ENCODE peak calls at places on chromosome 13, in ten cellular contexts. B is prostate gland, Q is endothelial cell of umbilical vein, U is SK-N-SH, R is GM12891, T is GM12892, H is stomach, X is Panc1, N is K562, Z is upper lobe of left lung. I is an unnamed sample.

GRCh38 chr13:52862358-52863206 is 14.1 kb upstream of the PCDH8 start:
- DNase-seq in X (peak), N (peak), Z (no peak), U (peak), T (no peak), R (no peak), B (no peak), Q (peak), H (peak), I (no peak)

GRCh38 chr13:40389081-40389641 is 277.3 kb downstream of the FOXO1 start:
- DNase-seq in H (no peak), R (no peak), B (no peak), T (no peak), Z (no peak), X (no peak), Q (no peak), U (no peak), N (no peak), I (no peak)

GRCh38 chr13:33743438-33744368 is 74.2 kb upstream of the RFC3 start:
- DNase-seq in Q (no peak), Z (no peak), B (no peak), N (no peak), T (no peak), R (no peak), U (no peak), X (no peak), H (no peak), I (no peak)

GRCh38 chr13:59527500-59527899 is 636.2 kb downstream of the DIAPH3 start:
- DNase-seq in R (no peak), T (no peak), N (no peak), X (no peak), H (no peak), Z (no peak), B (no peak), Q (no peak), U (no peak), I (no peak)

GRCh38 chr13:41916173-41916954 is 44.5 kb downstream of the VWA8 start:
- DNase-seq in X (no peak), H (no peak), N (peak), R (peak), T (peak), B (no peak), Q (peak), U (no peak), Z (no peak), I (no peak)

GRCh38 chr13:100550433-100550832 is 38.2 kb downstream of the GGACT start:
- DNase-seq in B (no peak), U (no peak), Q (no peak), R (no peak), H (no peak), T (no peak), X (no peak), N (no peak), Z (no peak), I (no peak)

GRCh38 chr13:22235950-22236290 is 565.0 kb downstream of the FGF9 start:
- DNase-seq in Q (no peak), Z (no peak), X (no peak), N (no peak), H (no peak), R (no peak), T (no peak), B (no peak), U (no peak), I (no peak)

GRCh38 chr13:93715866-93716265 is 489.3 kb downstream of the GPC6 start:
- DNase-seq in X (no peak), B (no peak), T (no peak), H (no peak), Q (no peak), R (no peak), Z (no peak), N (no peak), U (no peak), I (no peak)

GRCh38 chr13:41496420-41497234 is 39.3 kb downstream of the RGCC start:
- DNase-seq in R (no peak), H (no peak), U (no peak), Q (no peak), N (no peak), Z (no peak), T (no peak), X (no peak), B (no peak), I (no peak)

GRCh38 chr13:30148171-30148754 is 159.1 kb downstream of the KATNAL1 start:
- DNase-seq in T (no peak), R (no peak), U (no peak), B (no peak), Q (no peak), Z (no peak), N (no peak), H (no peak), X (no peak), I (no peak)

GRCh38 chr13:68727165-68727564 is 1380.5 kb upstream of the ATXN8OS start:
- DNase-seq in N (no peak), Z (no peak), R (no peak), X (no peak), Q (no peak), B (no peak), H (no peak), T (no peak), U (no peak), I (no peak)

GRCh38 chr13:35892837-35893814 is 238.1 kb downstream of the DCLK1 start:
- DNase-seq in Z (no peak), N (no peak), H (no peak), T (no peak), U (no peak), X (no peak), R (no peak), B (no peak), Q (no peak), I (no peak)

GRCh38 chr13:90188237-90188636 is 1159.2 kb upstream of the MIR17HG start:
- DNase-seq in X (no peak), N (no peak), H (no peak), B (no peak), Q (no peak), T (no peak), Z (no peak), U (no peak), R (no peak), I (no peak)

GRCh38 chr13:34065915-34066314 is 248.0 kb downstream of the RFC3 start:
- DNase-seq in T (no peak), X (no peak), Z (no peak), N (no peak), B (no peak), R (no peak), Q (no peak), H (no peak), U (no peak), I (no peak)

GRCh38 chr13:108915634-108916497 is 286.5 kb downstream of the MYO16 start:
- DNase-seq in T (no peak), H (peak), U (no peak), B (peak), Q (peak), R (peak), N (peak), Z (no peak), X (no peak), I (peak)

GRCh38 chr13:81487151-81487550 is 1146.2 kb upstream of the SPRY2 start:
- DNase-seq in U (peak), N (no peak), H (no peak), Z (no peak), B (no peak), T (no peak), R (no peak), X (no peak), Q (no peak), I (no peak)

GRCh38 chr13:113209336-113209879 is at the start of gene CUL4A:
- DNase-seq in B (peak), Q (no peak), X (no peak), T (peak), U (peak), N (peak), R (peak), H (peak), Z (peak), I (peak)

GRCh38 chr13:113090806-113091205 is 14.8 kb upstream of the F7 start:
- DNase-seq in H (no peak), U (no peak), X (no peak), Q (no peak), B (no peak), R (no peak), T (no peak), Z (no peak), N (no peak), I (no peak)

GRCh38 chr13:21297914-21298831 is 121.7 kb downstream of the MRPL57 start:
- DNase-seq in B (peak), T (peak), Q (peak), X (peak), H (peak), N (peak), Z (peak), U (peak), R (peak), I (peak)

GRCh38 chr13:75432045-75432444 is 49.9 kb downstream of the TBC1D4 start:
- DNase-seq in T (no peak), Z (no peak), H (no peak), U (no peak), N (no peak), Q (no peak), R (no peak), X (no peak), B (no peak), I (no peak)

GRCh38 chr13:31046711-31047279 is 114.3 kb downstream of the TEX26 start:
- DNase-seq in N (no peak), U (peak), H (no peak), T (no peak), R (no peak), Z (peak), X (no peak), B (no peak), Q (no peak), I (no peak)

GRCh38 chr13:47672982-47673670 is 327.9 kb downstream of the SUCLA2 start:
- DNase-seq in B (no peak), T (no peak), N (no peak), X (no peak), H (no peak), Z (no peak), Q (no peak), R (no peak), U (peak), I (no peak)

GRCh38 chr13:30892966-30893365 is 13.1 kb upstream of the MEDAG start:
- DNase-seq in U (no peak), X (no peak), R (no peak), N (peak), Z (peak), H (no peak), Q (no peak), T (no peak), B (no peak), I (no peak)

GRCh38 chr13:46176756-46177155 is 5.2 kb downstream of the LCP1 start:
- DNase-seq in B (no peak), X (no peak), Q (no peak), R (no peak), U (no peak), T (no peak), N (no peak), H (no peak), Z (no peak), I (no peak)

GRCh38 chr13:46180393-46180792 is 1.6 kb downstream of the LCP1 start:
- DNase-seq in X (no peak), N (no peak), Z (no peak), U (no peak), R (no peak), H (no peak), T (no peak), B (no peak), Q (no peak), I (no peak)

GRCh38 chr13:46178821-46179220 is 3.2 kb downstream of the LCP1 start:
- DNase-seq in N (no peak), T (no peak), B (no peak), H (no peak), Z (no peak), R (no peak), Q (no peak), U (no peak), X (no peak), I (no peak)

GRCh38 chr13:46179576-46180368 is 2.2 kb downstream of the LCP1 start:
- DNase-seq in N (peak), B (no peak), Q (no peak), T (no peak), Z (no peak), R (no peak), U (no peak), X (no peak), H (peak), I (no peak)

GRCh38 chr13:46178143-46178542 is 3.8 kb downstream of the LCP1 start:
- DNase-seq in U (no peak), X (no peak), Q (no peak), T (no peak), H (no peak), N (no peak), R (no peak), B (no peak), Z (no peak), I (no peak)
- TF ChIP-seq POLR2AphosphoS5 in U (no peak), X (no peak), Q (no peak), T (no peak), H (no peak), N (no peak), R (no peak), B (no peak), Z (peak), I (no peak)

GRCh38 chr13:106533101-106533939 is 2.1 kb downstream of the EFNB2 start:
- DNase-seq in Z (peak), T (peak), X (no peak), U (peak), B (peak), Q (peak), N (no peak), H (peak), R (no peak), I (peak)
- TF ChIP-seq POLR2AphosphoS5 in Z (no peak), T (no peak), X (no peak), U (no peak), B (peak), Q (peak), N (no peak), H (no peak), R (no peak), I (no peak)

DNA sequence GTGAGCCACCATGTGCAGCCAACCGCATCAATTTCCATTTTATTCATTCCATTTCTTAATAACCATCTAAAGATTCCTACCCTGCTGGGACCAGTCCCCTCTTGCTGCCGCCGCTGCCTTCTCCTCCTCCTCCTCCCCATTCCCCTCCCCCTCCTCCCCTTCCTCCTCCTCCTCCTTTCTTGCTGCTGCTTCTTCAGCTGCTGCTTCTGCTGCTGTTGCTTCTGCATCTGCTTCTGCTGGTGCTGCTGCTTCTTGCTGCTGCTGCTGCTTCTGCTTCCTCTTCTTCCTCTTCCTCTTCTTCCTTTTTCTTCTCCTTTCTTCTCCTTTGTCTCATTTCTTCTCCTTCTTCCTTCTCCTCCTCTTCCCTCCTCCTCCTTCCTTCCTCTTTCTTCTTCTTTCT is 20.0 kb upstream of the SPRYD7 start:
- DNase-seq in R (no peak), H (no peak), Z (no peak), Q (no peak), X (no peak), T (no peak), B (no peak), N (no peak), U (no peak), I (no peak)
- TF ChIP-seq POLR2AphosphoS5 in R (no peak), H (no peak), Z (no peak), Q (no peak), X (no peak), T (no peak), B (no peak), N (no peak), U (no peak), I (no peak)

GRCh38 chr13:27269114-27269665 is 1.4 kb upstream of the RASL11A start:
- DNase-seq in R (no peak), N (no peak), H (no peak), T (no peak), X (no peak), Q (no peak), B (no peak), Z (no peak), U (no peak), I (no peak)

GRCh38 chr13:27271572-27272096 is 1.0 kb downstream of the RASL11A start:
- DNase-seq in T (no peak), B (no peak), U (no peak), R (no peak), N (no peak), Q (no peak), X (no peak), H (no peak), Z (peak), I (no peak)

GRCh38 chr13:27273658-27274425 is 3.2 kb downstream of the RASL11A start:
- DNase-seq in X (no peak), H (no peak), Z (no peak), R (no peak), B (no peak), U (no peak), N (no peak), Q (no peak), T (no peak), I (no peak)

GRCh38 chr13:27274631-27275030 is 4.0 kb downstream of the RASL11A start:
- DNase-seq in T (no peak), Z (no peak), X (no peak), H (no peak), U (no peak), N (no peak), Q (no peak), R (no peak), B (no peak), I (no peak)

DNA sequence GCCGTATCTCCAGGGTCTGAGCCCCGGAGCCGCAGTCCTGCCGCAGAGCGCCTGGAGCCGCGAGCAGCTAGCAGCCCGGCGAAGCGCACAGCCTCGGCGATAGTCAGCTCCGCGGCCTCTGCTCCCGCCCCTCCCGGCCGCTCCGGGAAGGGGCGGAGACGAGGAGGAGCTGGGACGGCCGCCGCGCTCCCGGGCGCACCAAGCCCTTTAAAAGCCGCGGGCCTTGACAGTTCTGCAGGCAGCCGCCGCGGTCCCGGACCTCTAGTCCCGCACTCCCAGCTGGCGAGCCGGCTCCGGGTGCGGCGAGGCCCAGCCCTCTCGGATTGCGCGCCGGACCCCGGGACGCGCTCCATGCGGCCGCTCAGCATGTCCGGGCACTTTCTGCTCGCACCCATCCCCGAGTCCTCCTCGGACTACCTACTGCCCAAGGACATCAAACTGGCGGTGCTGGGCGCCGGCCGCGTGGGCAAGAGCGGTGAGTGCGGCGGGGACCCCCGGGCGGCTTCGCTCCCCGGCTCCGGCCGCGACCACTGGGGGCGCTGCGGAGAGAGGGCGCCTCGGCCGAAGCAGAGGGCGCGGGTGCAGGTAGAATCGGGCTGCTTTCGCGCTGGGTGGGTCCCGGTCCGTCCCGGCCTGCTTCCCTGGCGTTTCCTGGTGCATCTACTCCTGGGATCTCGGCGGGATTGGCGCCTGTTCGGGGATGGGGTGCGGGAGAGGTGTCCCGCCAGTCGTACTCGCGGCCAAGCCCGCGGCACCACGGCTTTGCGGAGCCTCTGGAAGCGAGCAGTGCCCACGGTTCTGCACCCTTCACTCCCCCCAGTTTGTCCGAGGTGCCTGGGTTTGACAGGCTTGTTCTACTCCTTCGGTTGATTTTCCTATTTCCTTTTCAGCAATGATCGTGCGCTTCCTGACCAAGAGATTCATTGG is at the start of gene RASL11A:
- DNase-seq in Q (peak), N (peak), H (peak), U (peak), B (peak), T (peak), X (no peak), R (peak), Z (peak), I (peak)
- TF ChIP-seq POLR2AphosphoS5 in Q (peak), N (no peak), H (peak), U (peak), B (peak), T (no peak), X (peak), R (no peak), Z (peak), I (peak)

GRCh38 chr13:73497430-73497829 is 438.6 kb downstream of the KLF5 start:
- DNase-seq in U (no peak), Q (no peak), X (no peak), N (no peak), R (no peak), Z (no peak), H (no peak), T (no peak), B (no peak), I (no peak)
- TF ChIP-seq POLR2AphosphoS5 in U (no peak), Q (no peak), X (no peak), N (no peak), R (no peak), Z (no peak), H (no peak), T (no peak), B (no peak), I (no peak)

DNA sequence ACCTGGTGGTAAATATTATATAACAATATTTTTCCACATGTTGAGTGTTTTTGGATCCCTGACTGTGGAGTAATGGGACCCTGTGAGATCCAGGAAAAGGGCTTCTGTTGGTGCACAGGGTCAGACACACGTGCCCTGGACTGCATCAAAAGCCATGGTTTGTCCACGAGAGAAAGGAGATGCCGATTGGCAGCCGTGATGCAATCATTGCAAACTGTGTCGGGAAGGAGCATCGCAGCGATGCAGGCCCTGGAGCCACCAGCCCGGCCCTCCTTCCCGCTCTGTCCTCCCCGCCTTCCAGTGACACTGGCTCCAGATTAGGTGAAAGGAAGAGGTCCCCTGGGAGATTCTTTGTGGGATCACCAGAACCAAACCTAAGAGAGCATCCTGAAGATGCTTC is 9.1 kb downstream of the COL4A2 start:
- DNase-seq in X (no peak), Q (no peak), T (no peak), N (no peak), B (no peak), Z (no peak), H (no peak), U (no peak), R (no peak), I (peak)
- TF ChIP-seq POLR2AphosphoS5 in X (no peak), Q (no peak), T (no peak), N (no peak), B (no peak), Z (no peak), H (no peak), U (no peak), R (no peak), I (no peak)

GRCh38 chr13:99135591-99135990 is 65.1 kb upstream of the UBAC2 start:
- DNase-seq in U (no peak), X (no peak), H (no peak), N (no peak), T (no peak), Q (no peak), B (no peak), Z (no peak), R (no peak), I (no peak)
- TF ChIP-seq POLR2AphosphoS5 in U (no peak), X (no peak), H (no peak), N (no peak), T (no peak), Q (no peak), B (no peak), Z (no peak), R (no peak), I (no peak)

GRCh38 chr13:38686635-38687245 is at the start of gene FREM2:
- DNase-seq in X (no peak), U (no peak), B (peak), Q (no peak), H (peak), N (no peak), Z (no peak), R (no peak), T (no peak), I (peak)
- TF ChIP-seq POLR2AphosphoS5 in X (no peak), U (no peak), B (peak), Q (no peak), H (no peak), N (no peak), Z (peak), R (no peak), T (no peak), I (no peak)

DNA sequence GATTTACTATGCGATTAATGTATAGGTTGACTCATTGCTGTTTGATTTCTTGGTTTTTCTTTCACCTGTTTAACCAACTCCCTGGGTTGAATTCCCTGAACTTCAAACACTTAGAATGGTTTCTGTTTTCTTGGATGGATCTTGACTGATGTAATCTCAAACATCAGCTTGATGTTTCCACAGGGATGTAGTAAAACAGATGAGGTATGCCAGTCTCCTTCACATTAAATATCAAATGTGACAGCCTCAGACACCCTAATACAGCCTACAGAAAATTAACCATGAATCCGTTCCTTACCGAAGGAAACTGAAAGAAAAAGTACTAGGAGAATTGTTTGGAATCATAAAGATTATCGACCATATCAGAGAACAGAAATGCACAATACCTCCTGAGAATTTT is 631.2 kb downstream of the GPC5 start:
- DNase-seq in H (no peak), U (no peak), Z (no peak), T (no peak), Q (no peak), X (no peak), R (no peak), B (no peak), N (no peak), I (no peak)
- TF ChIP-seq POLR2AphosphoS5 in H (no peak), U (no peak), Z (no peak), T (no peak), Q (no peak), X (no peak), R (no peak), B (no peak), N (no peak), I (no peak)

GRCh38 chr13:28494861-28495585 is at the start of gene FLT1:
- DNase-seq in T (peak), Z (peak), B (no peak), Q (peak), R (peak), U (peak), N (no peak), X (no peak), H (peak), I (no peak)
- TF ChIP-seq POLR2AphosphoS5 in T (no peak), Z (peak), B (no peak), Q (peak), R (no peak), U (no peak), N (no peak), X (no peak), H (no peak), I (no peak)

I was measured in breast epithelium.